ENCODE peak calls at places on chromosome 5, in eight cellular contexts. E is GM23338, P is GM12878, U is HCT116, X is SK-N-SH, I is Panc1, L is K562, D is HepG2. Q is an unnamed sample.

GRCh38 chr5:107104774-107105050 is 566.0 kb downstream of the EFNA5 start:
- DNase-seq in E (peak), P (peak), I (peak), L (no peak), X (no peak), D (no peak), U (no peak), Q (peak)

GRCh38 chr5:131810510-131811249 is 13.9 kb upstream of the FNIP1 start:
- DNase-seq in X (peak), E (peak), L (no peak), I (no peak), P (no peak), D (peak), U (peak), Q (no peak)

GRCh38 chr5:169917425-169917824 is 62.9 kb downstream of the INSYN2B start:
- DNase-seq in E (no peak), I (no peak), U (no peak), D (no peak), X (no peak), P (no peak), L (no peak), Q (no peak)

GRCh38 chr5:107975568-107975967 is 304.8 kb upstream of the EFNA5 start:
- DNase-seq in X (no peak), D (no peak), L (no peak), E (peak), P (no peak), I (no peak), U (no peak), Q (no peak)

GRCh38 chr5:39420482-39421145 is 4.2 kb downstream of the DAB2 start:
- DNase-seq in D (no peak), L (no peak), P (no peak), U (no peak), X (no peak), I (no peak), E (no peak), Q (no peak)

GRCh38 chr5:66144799-66145390 is 795 bp downstream of the SREK1 start:
- DNase-seq in P (no peak), D (peak), E (no peak), U (no peak), L (no peak), X (no peak), I (peak), Q (peak)

GRCh38 chr5:176189857-176190256 is 48.4 kb upstream of the SIMC1 start:
- DNase-seq in L (no peak), I (no peak), P (no peak), U (no peak), X (no peak), D (no peak), E (no peak), Q (no peak)

GRCh38 chr5:32989815-32990214 is 278.7 kb downstream of the NPR3 start:
- DNase-seq in I (no peak), E (no peak), X (no peak), U (no peak), D (no peak), P (no peak), L (no peak), Q (no peak)

GRCh38 chr5:149765932-149766331 is 35.8 kb downstream of the PPARGC1B start:
- DNase-seq in U (peak), L (peak), I (no peak), P (no peak), D (no peak), E (peak), X (no peak), Q (peak)

GRCh38 chr5:42301349-42301748 is 121.9 kb upstream of the GHR start:
- DNase-seq in I (no peak), U (no peak), L (no peak), E (no peak), X (no peak), D (no peak), P (no peak), Q (no peak)

GRCh38 chr5:164319161-164319560 is 813.7 kb downstream of the MAT2B start:
- DNase-seq in X (no peak), D (no peak), P (no peak), I (no peak), U (no peak), L (no peak), E (no peak), Q (no peak)

GRCh38 chr5:61347088-61347487 is 15.0 kb downstream of the ZSWIM6 start:
- DNase-seq in U (no peak), E (no peak), I (no peak), X (no peak), L (no peak), P (no peak), D (peak), Q (peak)

GRCh38 chr5:149675467-149676201 is 54.5 kb upstream of the PPARGC1B start:
- DNase-seq in P (no peak), U (no peak), E (peak), I (no peak), L (no peak), X (no peak), D (no peak), Q (no peak)

GRCh38 chr5:67581203-67581602 is 384.6 kb upstream of the CD180 start:
- DNase-seq in I (no peak), X (no peak), U (no peak), E (no peak), P (no peak), L (no peak), D (no peak), Q (no peak)

GRCh38 chr5:27276119-27276518 is 237.7 kb upstream of the CDH9 start:
- DNase-seq in P (no peak), D (no peak), I (no peak), E (no peak), U (no peak), X (no peak), L (no peak), Q (no peak)

GRCh38 chr5:27275353-27275752 is 237.0 kb upstream of the CDH9 start:
- DNase-seq in U (no peak), X (no peak), D (no peak), P (no peak), E (peak), I (no peak), L (no peak), Q (no peak)
- TF ChIP-seq REST in U (no peak), X (no peak), D (no peak), P (no peak), E (no peak), I (no peak), L (no peak), Q (no peak)

DNA sequence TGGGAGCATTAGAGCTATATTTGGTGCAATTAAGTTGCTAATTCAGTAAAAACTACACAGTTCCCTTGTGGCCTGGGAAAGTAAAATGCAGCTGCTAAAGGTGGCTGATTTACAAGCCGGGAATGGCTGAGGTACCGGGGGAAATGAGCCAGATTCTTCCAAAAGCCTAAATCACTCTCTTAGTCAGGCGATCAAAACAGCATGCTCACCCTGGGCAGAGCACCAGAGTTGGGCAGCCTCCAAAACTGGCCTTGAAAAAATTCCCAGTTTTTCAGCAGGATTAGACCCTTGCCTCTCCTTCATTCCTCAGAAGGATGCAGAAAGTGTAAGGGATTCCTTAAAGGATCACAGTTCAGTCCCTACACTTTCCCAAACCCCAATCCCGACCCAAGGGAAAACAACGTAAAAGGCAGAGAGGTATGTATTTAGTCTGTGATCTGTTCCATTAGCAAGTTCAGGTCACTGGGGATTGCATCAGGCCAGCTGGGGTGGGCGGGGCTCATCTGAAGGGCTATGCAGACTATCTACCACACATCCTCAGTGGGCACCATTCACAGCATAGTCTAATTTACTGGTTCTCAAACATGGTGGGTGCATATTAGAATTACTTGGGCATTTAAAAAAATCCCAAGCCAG is 16.9 kb downstream of the TMEM174 start:
- DNase-seq in X (no peak), L (no peak), I (no peak), D (no peak), P (no peak), U (no peak), E (peak), Q (no peak)
- TF ChIP-seq REST in X (no peak), L (no peak), I (no peak), D (no peak), P (no peak), U (no peak), E (no peak), Q (no peak)

DNA sequence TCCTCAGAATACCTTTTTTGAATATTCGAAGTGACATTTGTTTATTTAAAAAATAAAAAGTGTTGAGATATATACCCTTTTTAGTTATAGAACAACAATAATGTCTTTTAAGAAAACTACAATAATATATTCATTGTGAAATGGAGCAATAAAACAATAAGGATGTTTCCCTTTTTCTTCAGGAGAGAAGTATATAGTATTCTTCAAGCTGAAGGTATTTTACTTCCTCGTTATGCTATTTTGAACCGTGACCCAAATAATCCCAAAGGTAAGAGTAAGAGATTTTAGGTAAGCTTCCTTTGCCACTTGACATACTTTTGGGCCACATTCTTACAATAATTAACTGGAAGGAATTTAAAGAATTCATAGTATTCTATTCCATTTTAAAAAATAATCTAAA is 18.1 kb downstream of the PPIP5K2 start:
- DNase-seq in U (no peak), E (no peak), D (no peak), P (no peak), I (no peak), L (no peak), X (no peak), Q (no peak)
- TF ChIP-seq REST in U (no peak), E (no peak), D (no peak), P (no peak), I (no peak), L (no peak), X (no peak), Q (no peak)

DNA sequence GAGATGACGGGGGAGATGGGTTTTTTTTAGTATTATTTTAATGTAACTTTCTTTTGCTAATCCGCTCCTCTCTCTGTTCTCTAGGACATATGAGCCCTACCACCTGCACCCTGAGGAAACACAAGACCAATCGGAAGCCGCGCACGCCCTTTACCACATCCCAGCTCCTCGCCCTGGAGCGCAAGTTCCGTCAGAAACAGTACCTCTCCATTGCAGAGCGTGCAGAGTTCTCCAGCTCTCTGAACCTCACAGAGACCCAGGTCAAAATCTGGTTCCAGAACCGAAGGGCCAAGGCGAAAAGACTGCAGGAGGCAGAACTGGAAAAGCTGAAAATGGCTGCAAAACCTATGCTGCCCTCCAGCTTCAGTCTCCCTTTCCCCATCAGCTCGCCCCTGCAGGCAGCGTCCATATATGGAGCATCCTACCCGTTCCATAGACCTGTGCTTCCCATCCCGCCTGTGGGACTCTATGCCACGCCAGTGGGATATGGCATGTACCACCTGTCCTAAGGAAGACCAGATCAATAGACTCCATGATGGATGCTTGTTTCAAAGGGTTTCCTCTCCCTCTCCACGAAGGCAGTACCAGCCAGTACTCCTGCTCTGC is 4.8 kb downstream of the MSX2 start:
- DNase-seq in E (peak), P (no peak), I (no peak), D (no peak), L (no peak), U (no peak), X (no peak), Q (no peak)
- TF ChIP-seq REST in E (no peak), P (no peak), I (no peak), D (no peak), L (no peak), U (no peak), X (no peak), Q (no peak)

GRCh38 chr5:136236479-136237083 is 43.6 kb upstream of the SMIM32 start:
- DNase-seq in I (no peak), P (no peak), L (no peak), E (no peak), U (no peak), D (no peak), X (peak), Q (no peak)
- TF ChIP-seq REST in I (no peak), P (no peak), L (no peak), E (no peak), U (no peak), D (no peak), X (no peak), Q (no peak)

GRCh38 chr5:162796507-162796906 is 640.9 kb upstream of the CCNG1 start:
- DNase-seq in D (no peak), U (no peak), P (no peak), I (no peak), E (no peak), L (no peak), X (no peak), Q (no peak)
- TF ChIP-seq REST in D (no peak), U (no peak), P (no peak), I (no peak), E (no peak), L (no peak), X (no peak), Q (no peak)

DNA sequence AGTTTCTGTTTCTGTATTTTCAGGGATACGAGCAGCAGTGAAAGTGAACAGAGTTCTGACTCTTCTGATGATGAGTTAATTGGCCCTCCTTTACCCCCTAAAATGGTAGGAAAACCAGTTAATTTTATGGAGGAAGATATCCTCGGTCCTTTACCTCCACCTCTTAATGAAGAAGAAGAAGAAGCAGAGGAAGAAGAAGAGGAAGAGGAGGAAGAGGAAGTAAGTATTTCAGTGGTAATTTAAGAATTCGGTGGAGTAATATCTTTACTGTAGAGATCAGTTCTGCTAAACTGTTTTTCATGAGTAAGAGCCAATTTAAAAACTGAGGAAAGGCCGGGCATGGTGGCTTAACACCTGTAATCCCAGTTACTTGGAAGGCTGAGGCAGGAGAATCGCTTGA is 17.2 kb downstream of the WDR70 start:
- DNase-seq in D (no peak), P (no peak), U (no peak), E (no peak), X (no peak), L (no peak), I (no peak), Q (no peak)
- TF ChIP-seq REST in D (no peak), P (no peak), U (no peak), E (no peak), X (no peak), L (no peak), I (no peak), Q (no peak)

GRCh38 chr5:127294829-127295228 is 4.2 kb downstream of the MEGF10 start:
- DNase-seq in E (no peak), P (no peak), X (no peak), D (no peak), U (no peak), L (no peak), I (no peak), Q (no peak)

GRCh38 chr5:127298036-127298429 is 7.4 kb downstream of the MEGF10 start:
- DNase-seq in E (peak), L (no peak), X (no peak), P (no peak), D (no peak), I (no peak), U (no peak), Q (no peak)

GRCh38 chr5:127297348-127298035 is 6.9 kb downstream of the MEGF10 start:
- DNase-seq in U (no peak), P (no peak), D (no peak), I (no peak), L (no peak), E (peak), X (no peak), Q (no peak)

GRCh38 chr5:127295454-127295853 is 4.9 kb downstream of the MEGF10 start:
- DNase-seq in I (no peak), U (no peak), X (no peak), P (no peak), E (no peak), D (no peak), L (no peak), Q (no peak)

GRCh38 chr5:127296321-127296720 is 5.7 kb downstream of the MEGF10 start:
- DNase-seq in X (no peak), E (no peak), L (no peak), D (no peak), P (no peak), U (no peak), I (no peak), Q (no peak)
- TF ChIP-seq REST in X (no peak), E (no peak), L (no peak), D (no peak), P (no peak), U (no peak), I (no peak), Q (no peak)

DNA sequence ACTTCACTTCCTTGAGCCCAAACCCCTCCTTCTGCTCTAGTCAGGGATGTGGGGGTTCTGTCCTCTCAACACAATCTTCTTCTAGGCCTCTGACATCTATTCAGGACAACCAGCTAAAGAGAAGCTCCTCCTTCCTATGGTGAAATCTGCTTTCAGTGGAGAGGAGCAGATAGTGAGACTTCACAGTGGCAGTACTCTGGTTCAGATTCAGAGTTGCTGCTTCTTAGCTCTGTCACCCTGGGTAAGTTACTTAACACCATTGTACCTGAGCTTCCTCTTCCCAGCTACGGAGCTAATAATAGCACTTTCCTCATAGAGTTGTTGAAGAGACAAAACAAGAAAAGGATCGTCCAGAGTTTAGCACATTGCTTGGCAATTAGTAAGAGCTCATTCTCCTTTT is 77.3 kb upstream of the LARP1 start:
- DNase-seq in X (no peak), I (no peak), U (no peak), L (no peak), P (no peak), D (no peak), E (no peak), Q (no peak)
- TF ChIP-seq REST in X (no peak), I (no peak), U (no peak), L (no peak), P (no peak), D (no peak), E (no peak), Q (no peak)

GRCh38 chr5:122313941-122314340 is 1.9 kb downstream of the SNCAIP start:
- DNase-seq in E (no peak), U (no peak), D (no peak), L (no peak), X (no peak), I (no peak), P (no peak), Q (no peak)

GRCh38 chr5:122311888-122312669 is at the start of gene SNCAIP:
- DNase-seq in D (no peak), E (peak), L (peak), P (no peak), I (no peak), X (peak), U (no peak), Q (peak)

GRCh38 chr5:122311400-122311887 is 593 bp upstream of the SNCAIP start:
- DNase-seq in P (no peak), L (no peak), E (peak), X (no peak), U (no peak), D (no peak), I (no peak), Q (no peak)

GRCh38 chr5:122312670-122312988 is 592 bp downstream of the SNCAIP start:
- DNase-seq in I (no peak), L (no peak), E (peak), D (no peak), P (no peak), U (no peak), X (peak), Q (no peak)

GRCh38 chr5:122313001-122313402 is 965 bp downstream of the SNCAIP start:
- DNase-seq in L (no peak), U (no peak), X (peak), P (no peak), D (no peak), I (no peak), E (peak), Q (no peak)
- TF ChIP-seq REST in L (no peak), U (no peak), X (no peak), P (no peak), D (no peak), I (no peak), E (no peak), Q (no peak)